ENCODE peak calls at places on chromosomes 2 and 18, in ten cellular contexts. B, F, H, M, V, O, T, L, W and I are unnamed samples.

GRCh38 chr2:28801726-28802125 is 8.9 kb upstream of the SPDYA start:
- DNase-seq in B (no peak), O (peak; percentile 43), L (no peak), T (no peak), W (no peak), H (peak; percentile 56), V (peak; percentile 73), F (peak; percentile 54), M (no peak), I (no peak)

GRCh38 chr2:8661235-8661634 is 20.6 kb upstream of the ID2 start:
- DNase-seq in B (no peak), M (no peak), F (no peak), W (no peak), O (no peak), V (no peak), L (no peak), H (no peak), T (no peak), I (no peak)

GRCh38 chr2:203873921-203874631 is 6.5 kb downstream of the CTLA4 start:
- DNase-seq in T (no peak), W (no peak), F (no peak), H (peak; percentile 76), B (no peak), L (no peak), V (peak; percentile 70), M (no peak), O (no peak), I (no peak)

GRCh38 chr2:95353055-95353575 is 49.4 kb upstream of the FAHD2A start:
- DNase-seq in W (no peak), O (no peak), T (no peak), H (no peak), F (no peak), M (peak; percentile 40), L (no peak), B (no peak), V (no peak), I (no peak)

GRCh38 chr2:95276244-95276887 is 2.1 kb downstream of the PROM2 start:
- DNase-seq in O (no peak), L (no peak), H (no peak), T (no peak), B (no peak), W (no peak), F (no peak), V (no peak), M (peak; percentile 48), I (no peak)

GRCh38 chr2:191167766-191168165 is 17.0 kb upstream of the STAT4 start:
- DNase-seq in V (peak; percentile 71), O (peak; percentile 85), W (no peak), H (peak; percentile 84), M (peak; percentile 67), F (peak; percentile 93), B (peak; percentile 56), L (no peak), T (no peak), I (no peak)

GRCh38 chr2:160253440-160254296 is 53.6 kb upstream of the ITGB6 start:
- DNase-seq in W (no peak), O (no peak), M (no peak), V (peak; percentile 59), B (no peak), L (no peak), F (no peak), H (peak; percentile 71), T (no peak), I (no peak)

GRCh38 chr2:177397501-177398289 is 5.1 kb downstream of the AGPS start:
- DNase-seq in L (no peak), M (peak; percentile 73), B (peak; percentile 23), O (peak; percentile 87), F (peak; percentile 93), T (no peak), V (peak; percentile 66), H (peak; percentile 86), W (peak; percentile 42), I (no peak)

GRCh38 chr2:18516112-18516511 is 44.3 kb downstream of the RDH14 start:
- DNase-seq in T (no peak), B (no peak), L (no peak), M (no peak), V (no peak), O (no peak), W (peak; percentile 92), F (peak; percentile 94), H (peak; percentile 39), I (no peak)

GRCh38 chr2:130363479-130363878 is 7.6 kb downstream of the PTPN18 start:
- DNase-seq in F (no peak), B (no peak), M (no peak), H (no peak), L (no peak), O (no peak), V (no peak), W (no peak), T (no peak), I (no peak)

GRCh38 chr18:5294113-5294617 is 1.4 kb downstream of the ZBTB14 start:
- DNase-seq in V (no peak), F (no peak), M (peak; percentile 73), W (no peak), O (peak; percentile 5), L (peak; percentile 20), H (no peak), T (peak; percentile 37), B (peak; percentile 8), I (peak; percentile 29)

GRCh38 chr2:29632018-29632417 is 289.4 kb downstream of the ALK start:
- DNase-seq in W (no peak), H (peak; percentile 88), F (no peak), T (no peak), M (no peak), O (peak; percentile 78), V (peak; percentile 90), B (no peak), L (no peak), I (no peak)

GRCh38 chr2:74199871-74200305 is 1.5 kb downstream of the MTHFD2 start:
- DNase-seq in F (peak; percentile 46), L (no peak), M (no peak), H (peak; percentile 8), W (no peak), B (no peak), T (no peak), O (peak; percentile 39), V (no peak), I (no peak)

GRCh38 chr2:66423391-66423790 is 11.5 kb upstream of the MEIS1 start:
- DNase-seq in T (no peak), O (no peak), H (no peak), L (no peak), W (no peak), M (no peak), B (no peak), V (no peak), F (no peak), I (no peak)
- TF ChIP-seq CTCF in T (no peak), O (no peak), H (no peak), L (no peak), W (peak; percentile 16), M (no peak), B (no peak), V (no peak), F (peak; percentile 6), I (no peak)

GRCh38 chr2:21043744-21044532 is at the start of gene APOB:
- DNase-seq in L (no peak), H (no peak), M (peak; percentile 64), O (no peak), T (no peak), B (no peak), F (no peak), V (no peak), W (no peak), I (no peak)
- H3K4me3 ChIP-seq in L (no peak within 1 kb of the TSS), H (no peak within 1 kb of the TSS), M (peak within 1 kb of the TSS; percentile 38), O (no peak within 1 kb of the TSS), T (no peak within 1 kb of the TSS), B (no peak within 1 kb of the TSS), F (no peak within 1 kb of the TSS), V (no peak within 1 kb of the TSS), W (no peak within 1 kb of the TSS), I (no peak within 1 kb of the TSS)

GRCh38 chr2:314561-315336 is 26.9 kb upstream of the ALKAL2 start:
- DNase-seq in O (no peak), M (no peak), W (no peak), H (no peak), V (no peak), T (no peak), B (no peak), L (no peak), F (no peak), I (no peak)

GRCh38 chr2:316381-316780 is 28.5 kb upstream of the ALKAL2 start:
- DNase-seq in T (no peak), O (no peak), F (no peak), B (no peak), L (no peak), V (no peak), M (no peak), H (no peak), W (no peak), I (no peak)

GRCh38 chr2:319059-319600 is 31.2 kb upstream of the ALKAL2 start:
- DNase-seq in O (no peak), V (no peak), F (no peak), B (no peak), L (no peak), H (no peak), W (no peak), T (no peak), M (no peak), I (no peak)

GRCh38 chr2:320561-320960 is 32.7 kb upstream of the ALKAL2 start:
- DNase-seq in F (no peak), T (no peak), H (no peak), O (no peak), M (no peak), V (no peak), B (no peak), W (no peak), L (no peak), I (no peak)

DNA sequence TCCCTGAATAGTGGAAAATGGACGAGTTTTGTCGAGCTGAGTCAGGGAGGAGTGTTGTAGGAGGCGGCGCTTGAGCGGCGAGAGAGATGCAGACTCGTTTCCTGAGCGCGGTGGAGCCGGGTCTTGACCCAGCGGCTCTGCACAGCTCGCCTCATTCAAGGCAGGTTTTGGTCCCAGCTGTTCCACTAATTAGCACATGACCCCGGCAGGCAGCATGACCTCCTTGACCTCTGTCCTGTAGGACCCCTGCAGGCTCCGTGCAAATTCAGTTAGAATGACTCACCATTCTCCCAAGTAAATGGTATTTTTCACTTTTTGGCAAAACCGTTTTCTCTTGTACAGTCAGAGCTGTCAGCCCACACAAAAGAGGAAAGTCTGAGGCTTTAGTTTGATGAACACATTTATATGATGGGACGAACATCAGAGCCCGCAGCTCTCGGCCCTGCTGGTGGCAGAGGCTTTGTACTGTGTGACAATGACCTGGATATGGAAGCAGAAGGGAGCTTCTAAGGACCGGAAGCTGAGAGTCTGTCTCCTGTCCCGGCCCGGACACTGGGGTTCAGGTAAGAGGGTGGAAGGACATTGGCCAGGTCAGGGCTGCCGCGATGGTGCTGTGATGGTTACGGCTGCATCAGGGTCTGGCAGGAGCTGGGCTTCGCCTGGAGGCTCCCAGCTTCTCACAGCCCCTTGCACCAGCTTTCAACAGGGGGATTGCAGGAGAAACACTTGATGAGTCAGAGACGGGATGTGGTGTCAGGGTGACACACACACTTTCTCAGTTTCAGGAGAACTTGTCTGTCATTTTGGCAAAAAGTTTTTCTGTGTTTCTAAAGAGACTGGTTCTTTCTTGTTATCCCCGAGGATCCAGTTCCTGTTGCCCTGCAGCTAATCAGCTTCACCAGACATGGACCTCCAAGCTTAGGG is 29.9 kb upstream of the ALKAL2 start:
- DNase-seq in T (no peak), M (no peak), F (peak; percentile 4), O (peak; percentile 36), L (no peak), B (no peak), W (no peak), H (peak; percentile 66), V (no peak), I (no peak)
- TF ChIP-seq CTCF in T (no peak), M (no peak), F (no peak), O (no peak), L (no peak), B (no peak), W (no peak), H (no peak), V (no peak), I (no peak)

GRCh38 chr18:9930299-9930884 is 16.6 kb downstream of the VAPA start:
- DNase-seq in M (no peak), L (no peak), V (no peak), T (no peak), H (no peak), W (no peak), O (no peak), B (no peak), F (no peak), I (no peak)
- H3K4me3 ChIP-seq in M (no peak overlapping the region), L (no peak overlapping the region), V (no peak overlapping the region), T (no peak overlapping the region), H (no peak overlapping the region), W (no peak overlapping the region), O (no peak overlapping the region), B (no peak overlapping the region), F (no peak overlapping the region), I (no peak overlapping the region)